ENCODE peak calls at places on chromosome 9, in seven cellular contexts. J is GM12865, A is amniotic stem cell, V is foreskin fibroblast, P is GM04504, Y is NCI-H1092, U is NCI-H1694 treated with DMSO at 0.1 percent for 48 hours. M is an unnamed sample.

GRCh38 chr9:131809941-131810344 is 70.1 kb upstream of the RAPGEF1 start:
- DNase-seq in J (no peak), A (no peak), V (peak; percentile 65), P (peak; percentile 31), Y (no peak), U (peak; percentile 97), M (peak; percentile 97)

GRCh38 chr9:3012843-3013242 is 168.9 kb upstream of the PUM3 start:
- DNase-seq in J (no peak), A (no peak), V (no peak), P (no peak), Y (no peak), U (no peak), M (no peak)

GRCh38 chr9:4413856-4414255 is 76.4 kb upstream of the SLC1A1 start:
- DNase-seq in J (no peak), A (no peak), V (peak; percentile 66), P (no peak), Y (no peak), U (no peak), M (no peak)

GRCh38 chr9:133775951-133776905 is 38.1 kb upstream of the SARDH start:
- DNase-seq in J (no peak), A (no peak), V (no peak), P (no peak), Y (no peak), U (no peak), M (no peak)

GRCh38 chr9:132562313-132562588 is 20.2 kb upstream of the BARHL1 start:
- DNase-seq in J (no peak), A (no peak), V (no peak), P (no peak), Y (no peak), U (no peak), M (no peak)

GRCh38 chr9:126661521-126662251 is 48.0 kb downstream of the LMX1B start:
- DNase-seq in J (no peak), A (no peak), V (no peak), P (no peak), Y (no peak), U (peak; percentile 41), M (no peak)

GRCh38 chr9:125986966-125987365 is 239.8 kb downstream of the PBX3 start:
- DNase-seq in J (no peak), A (no peak), V (no peak), P (no peak), Y (no peak), U (no peak), M (no peak)

GRCh38 chr9:83312543-83312942 is 225.7 kb downstream of the FRMD3 start:
- DNase-seq in J (no peak), A (no peak), V (no peak), P (no peak), Y (no peak), U (no peak), M (no peak)

GRCh38 chr9:136482046-136482792 is 621 bp downstream of the SEC16A start:
- DNase-seq in J (peak; percentile 39), A (peak; percentile 17), V (peak; percentile 69), P (no peak), Y (no peak), U (no peak), M (no peak)

GRCh38 chr9:27528886-27529315 is 713 bp downstream of the MOB3B start:
- DNase-seq in J (peak; percentile 56), A (no peak), V (peak; percentile 38), P (no peak), Y (no peak), U (no peak), M (no peak)

GRCh38 chr9:34125681-34126206 is 754 bp downstream of the DCAF12 start:
- DNase-seq in J (peak; percentile 5), A (no peak), V (peak; percentile 59), P (no peak), Y (no peak), U (no peak), M (no peak)

GRCh38 chr9:126684345-126684744 is 70.6 kb downstream of the LMX1B start:
- DNase-seq in J (no peak), A (no peak), V (no peak), P (no peak), Y (no peak), U (no peak), M (no peak)

GRCh38 chr9:18906656-18907395 is 126.2 kb downstream of the SAXO1 start:
- DNase-seq in J (peak; percentile 9), A (no peak), V (peak; percentile 77), P (no peak), Y (no peak), U (no peak), M (peak; percentile 16)

M was measured in NCI-H446 treated with DMSO at 0.1 percent for 48 hours.